ENCODE peak calls at places on chromosome 22, in nine cellular contexts. One of them, this sample, is unnamed.

GRCh38 chr22:47150426-47150825 is 388.0 kb downstream of the TBC1D22A start:
- DNase-seq in psoas muscle: no peak
- DNase-seq in GM23338: no peak
- DNase-seq in GM12878: no peak
- DNase-seq in mammary epithelial cell: no peak
- DNase-seq in SK-N-SH: no peak
- DNase-seq in PC-3: no peak
- DNase-seq in sigmoid colon: no peak
- DNase-seq in brain microvascular endothelial cell: no peak
- DNase-seq in this sample: no peak

GRCh38 chr22:24427500-24428164 is at the start of gene ADORA2A:
- DNase-seq in psoas muscle: no peak
- DNase-seq in GM23338: peak
- DNase-seq in GM12878: peak
- DNase-seq in mammary epithelial cell: no peak
- DNase-seq in SK-N-SH: peak
- DNase-seq in PC-3: no peak
- DNase-seq in sigmoid colon: no peak
- DNase-seq in brain microvascular endothelial cell: no peak
- DNase-seq in this sample: no peak

GRCh38 chr22:29480512-29481264 is 670 bp downstream of the NEFH start:
- DNase-seq in psoas muscle: peak
- DNase-seq in GM23338: peak
- DNase-seq in GM12878: peak
- DNase-seq in mammary epithelial cell: peak
- DNase-seq in SK-N-SH: peak
- DNase-seq in PC-3: no peak
- DNase-seq in sigmoid colon: no peak
- DNase-seq in brain microvascular endothelial cell: no peak
- DNase-seq in this sample: peak

GRCh38 chr22:21718492-21718891 is 17.1 kb downstream of the YPEL1 start:
- DNase-seq in psoas muscle: no peak
- DNase-seq in GM23338: no peak
- DNase-seq in GM12878: no peak
- DNase-seq in mammary epithelial cell: no peak
- DNase-seq in SK-N-SH: no peak
- DNase-seq in PC-3: peak
- DNase-seq in sigmoid colon: no peak
- DNase-seq in brain microvascular endothelial cell: no peak
- DNase-seq in this sample: no peak

GRCh38 chr22:25573822-25574221 is 9.3 kb downstream of the GRK3 start:
- DNase-seq in psoas muscle: no peak
- DNase-seq in GM23338: no peak
- DNase-seq in GM12878: no peak
- DNase-seq in mammary epithelial cell: no peak
- DNase-seq in SK-N-SH: no peak
- DNase-seq in PC-3: no peak
- DNase-seq in sigmoid colon: no peak
- DNase-seq in brain microvascular endothelial cell: no peak
- DNase-seq in this sample: no peak

GRCh38 chr22:32050678-32051515 is 7.8 kb downstream of the SLC5A1 start:
- DNase-seq in psoas muscle: peak
- DNase-seq in GM23338: peak
- DNase-seq in GM12878: peak
- DNase-seq in mammary epithelial cell: peak
- DNase-seq in SK-N-SH: no peak
- DNase-seq in PC-3: peak
- DNase-seq in sigmoid colon: no peak
- DNase-seq in brain microvascular endothelial cell: peak
- DNase-seq in this sample: peak

GRCh38 chr22:19882446-19883381 is 28.0 kb upstream of the GNB1L start:
- DNase-seq in psoas muscle: no peak
- DNase-seq in GM23338: no peak
- DNase-seq in GM12878: no peak
- DNase-seq in mammary epithelial cell: no peak
- DNase-seq in SK-N-SH: peak
- DNase-seq in PC-3: no peak
- DNase-seq in sigmoid colon: peak
- DNase-seq in brain microvascular endothelial cell: no peak
- DNase-seq in this sample: no peak

GRCh38 chr22:32660292-32660691 is 141.2 kb upstream of the TIMP3 start:
- DNase-seq in psoas muscle: peak
- DNase-seq in GM23338: peak
- DNase-seq in GM12878: no peak
- DNase-seq in mammary epithelial cell: peak
- DNase-seq in SK-N-SH: peak
- DNase-seq in PC-3: peak
- DNase-seq in sigmoid colon: peak
- DNase-seq in brain microvascular endothelial cell: peak
- DNase-seq in this sample: peak

GRCh38 chr22:21942407-21942895 is 10.2 kb downstream of the PPM1F start:
- DNase-seq in psoas muscle: peak
- DNase-seq in GM23338: no peak
- DNase-seq in GM12878: no peak
- DNase-seq in mammary epithelial cell: peak
- DNase-seq in SK-N-SH: no peak
- DNase-seq in PC-3: peak
- DNase-seq in sigmoid colon: peak
- DNase-seq in brain microvascular endothelial cell: peak
- DNase-seq in this sample: peak

GRCh38 chr22:22552630-22553029 is 6.4 kb downstream of the PRAME start:
- DNase-seq in psoas muscle: no peak
- DNase-seq in GM23338: peak
- DNase-seq in GM12878: no peak
- DNase-seq in mammary epithelial cell: no peak
- DNase-seq in SK-N-SH: peak
- DNase-seq in PC-3: no peak
- DNase-seq in sigmoid colon: no peak
- DNase-seq in brain microvascular endothelial cell: no peak
- DNase-seq in this sample: no peak

GRCh38 chr22:50085211-50085999 is at the start of gene MLC1:
- DNase-seq in psoas muscle: no peak
- DNase-seq in GM23338: no peak
- DNase-seq in GM12878: no peak
- DNase-seq in mammary epithelial cell: no peak
- DNase-seq in SK-N-SH: no peak
- DNase-seq in PC-3: no peak
- DNase-seq in sigmoid colon: no peak
- DNase-seq in brain microvascular endothelial cell: no peak
- DNase-seq in this sample: no peak

GRCh38 chr22:50252081-50253045 is 1.3 kb upstream of the HDAC10 start:
- DNase-seq in psoas muscle: peak
- DNase-seq in GM23338: peak
- DNase-seq in GM12878: no peak
- DNase-seq in mammary epithelial cell: peak
- DNase-seq in SK-N-SH: peak
- DNase-seq in PC-3: peak
- DNase-seq in sigmoid colon: peak
- DNase-seq in brain microvascular endothelial cell: peak
- DNase-seq in this sample: no peak

GRCh38 chr22:21677606-21678443 is 12.0 kb downstream of the PPIL2 start:
- DNase-seq in psoas muscle: no peak
- DNase-seq in GM23338: no peak
- DNase-seq in GM12878: no peak
- DNase-seq in mammary epithelial cell: no peak
- DNase-seq in SK-N-SH: no peak
- DNase-seq in PC-3: no peak
- DNase-seq in sigmoid colon: no peak
- DNase-seq in brain microvascular endothelial cell: no peak
- DNase-seq in this sample: no peak

GRCh38 chr22:50191041-50191740 is 5.5 kb downstream of the TRABD start:
- DNase-seq in psoas muscle: peak
- DNase-seq in GM23338: no peak
- DNase-seq in GM12878: peak
- DNase-seq in mammary epithelial cell: no peak
- DNase-seq in SK-N-SH: peak
- DNase-seq in PC-3: no peak
- DNase-seq in sigmoid colon: no peak
- DNase-seq in brain microvascular endothelial cell: no peak
- DNase-seq in this sample: no peak

GRCh38 chr22:30763815-30764686 is 69.4 kb downstream of the OSBP2 start:
- DNase-seq in psoas muscle: peak
- DNase-seq in GM23338: peak
- DNase-seq in GM12878: no peak
- DNase-seq in mammary epithelial cell: peak
- DNase-seq in SK-N-SH: peak
- DNase-seq in PC-3: peak
- DNase-seq in sigmoid colon: no peak
- DNase-seq in brain microvascular endothelial cell: peak
- DNase-seq in this sample: peak

GRCh38 chr22:19090586-19091127 is 31.6 kb downstream of the DGCR2 start:
- DNase-seq in psoas muscle: no peak
- DNase-seq in GM23338: no peak
- DNase-seq in GM12878: no peak
- DNase-seq in mammary epithelial cell: no peak
- DNase-seq in SK-N-SH: no peak
- DNase-seq in PC-3: no peak
- DNase-seq in sigmoid colon: no peak
- DNase-seq in brain microvascular endothelial cell: no peak
- DNase-seq in this sample: no peak

GRCh38 chr22:24938741-24939341 is 7.7 kb downstream of the LHFPL7 start:
- DNase-seq in psoas muscle: no peak
- DNase-seq in GM23338: peak
- DNase-seq in GM12878: no peak
- DNase-seq in mammary epithelial cell: peak
- DNase-seq in SK-N-SH: peak
- DNase-seq in PC-3: peak
- DNase-seq in sigmoid colon: no peak
- DNase-seq in brain microvascular endothelial cell: no peak
- DNase-seq in this sample: peak

GRCh38 chr22:25553131-25553530 is 11.3 kb upstream of the GRK3 start:
- DNase-seq in psoas muscle: no peak
- DNase-seq in GM23338: no peak
- DNase-seq in GM12878: no peak
- DNase-seq in mammary epithelial cell: no peak
- DNase-seq in SK-N-SH: no peak
- DNase-seq in PC-3: no peak
- DNase-seq in sigmoid colon: no peak
- DNase-seq in brain microvascular endothelial cell: no peak
- DNase-seq in this sample: no peak

GRCh38 chr22:31155425-31155824 is 4.6 kb upstream of the RNF185 start:
- DNase-seq in psoas muscle: no peak
- DNase-seq in GM23338: no peak
- DNase-seq in GM12878: no peak
- DNase-seq in mammary epithelial cell: no peak
- DNase-seq in SK-N-SH: no peak
- DNase-seq in PC-3: no peak
- DNase-seq in sigmoid colon: no peak
- DNase-seq in brain microvascular endothelial cell: no peak
- DNase-seq in this sample: no peak

GRCh38 chr22:30881361-30882180 is 87.0 kb downstream of the MORC2 start:
- DNase-seq in psoas muscle: no peak
- DNase-seq in GM23338: peak
- DNase-seq in GM12878: no peak
- DNase-seq in mammary epithelial cell: no peak
- DNase-seq in SK-N-SH: peak
- DNase-seq in PC-3: no peak
- DNase-seq in sigmoid colon: no peak
- DNase-seq in brain microvascular endothelial cell: no peak
- DNase-seq in this sample: no peak

GRCh38 chr22:38413085-38414008 is 41.7 kb downstream of the KCNJ4 start:
- DNase-seq in psoas muscle: no peak
- DNase-seq in GM23338: no peak
- DNase-seq in GM12878: no peak
- DNase-seq in mammary epithelial cell: no peak
- DNase-seq in SK-N-SH: no peak
- DNase-seq in PC-3: no peak
- DNase-seq in sigmoid colon: peak
- DNase-seq in brain microvascular endothelial cell: no peak
- DNase-seq in this sample: no peak
- TF ChIP-seq CTCF in psoas muscle: no peak
- TF ChIP-seq CTCF in GM23338: no peak
- TF ChIP-seq CTCF in GM12878: no peak
- TF ChIP-seq CTCF in mammary epithelial cell: no peak
- TF ChIP-seq CTCF in SK-N-SH: no peak
- TF ChIP-seq CTCF in PC-3: peak
- TF ChIP-seq CTCF in sigmoid colon: peak
- TF ChIP-seq CTCF in brain microvascular endothelial cell: no peak
- TF ChIP-seq CTCF in this sample: no peak

GRCh38 chr22:48765595-48765994 is 1062.1 kb downstream of the BRD1 start:
- DNase-seq in psoas muscle: no peak
- DNase-seq in GM23338: no peak
- DNase-seq in GM12878: no peak
- DNase-seq in mammary epithelial cell: no peak
- DNase-seq in SK-N-SH: no peak
- DNase-seq in PC-3: no peak
- DNase-seq in sigmoid colon: no peak
- DNase-seq in brain microvascular endothelial cell: no peak
- DNase-seq in this sample: no peak
- H3K4me3 ChIP-seq in psoas muscle: no peak
- H3K4me3 ChIP-seq in GM23338: no peak
- H3K4me3 ChIP-seq in GM12878: no peak
- H3K4me3 ChIP-seq in mammary epithelial cell: no peak
- H3K4me3 ChIP-seq in SK-N-SH: no peak
- H3K4me3 ChIP-seq in PC-3: no peak
- H3K4me3 ChIP-seq in sigmoid colon: no peak
- H3K4me3 ChIP-seq in brain microvascular endothelial cell: no peak
- H3K4me3 ChIP-seq in this sample: no peak

DNA sequence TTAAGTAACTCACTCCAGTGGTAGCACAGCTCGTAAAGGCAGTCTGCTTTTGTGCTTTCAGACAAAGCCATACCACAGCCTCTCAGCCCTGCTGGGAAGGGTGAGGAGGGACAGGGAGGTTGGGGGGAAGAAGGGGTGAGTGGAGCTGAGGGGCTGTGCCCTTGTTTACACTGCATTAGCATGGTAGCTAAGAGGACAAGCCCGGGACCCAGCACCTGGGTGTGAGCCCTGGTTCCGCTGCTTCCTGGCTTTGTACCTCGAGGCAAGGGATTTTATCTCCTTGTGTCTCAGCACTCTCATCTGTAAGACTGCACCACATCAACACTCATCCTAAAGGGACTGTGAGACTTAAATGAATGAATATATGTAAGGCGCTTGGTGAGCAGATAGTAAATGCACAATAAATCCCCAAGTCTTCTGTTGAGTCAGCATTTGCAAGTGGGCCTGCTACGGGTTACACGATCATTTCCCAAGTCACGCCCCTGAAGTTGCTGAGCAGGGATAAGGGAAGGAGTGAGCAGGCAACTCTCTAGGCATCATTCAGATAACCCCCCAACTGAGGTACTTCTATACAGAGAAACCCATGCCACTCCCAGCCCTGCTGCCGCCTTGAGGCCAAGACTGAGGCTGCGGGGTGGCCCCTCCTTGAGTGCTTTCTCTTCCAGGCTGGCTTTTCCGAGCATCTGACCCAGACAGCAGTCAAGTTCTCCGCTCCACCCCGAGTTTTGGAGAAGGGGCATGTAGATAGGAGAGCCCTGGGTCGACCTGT is 7.5 kb downstream of the RASD2 start:
- DNase-seq in psoas muscle: no peak
- DNase-seq in GM23338: peak
- DNase-seq in GM12878: no peak
- DNase-seq in mammary epithelial cell: no peak
- DNase-seq in SK-N-SH: no peak
- DNase-seq in PC-3: no peak
- DNase-seq in sigmoid colon: no peak
- DNase-seq in brain microvascular endothelial cell: no peak
- DNase-seq in this sample: no peak
- TF ChIP-seq CTCF in psoas muscle: no peak
- TF ChIP-seq CTCF in GM23338: peak
- TF ChIP-seq CTCF in GM12878: peak
- TF ChIP-seq CTCF in mammary epithelial cell: no peak
- TF ChIP-seq CTCF in SK-N-SH: peak
- TF ChIP-seq CTCF in PC-3: peak
- TF ChIP-seq CTCF in sigmoid colon: no peak
- TF ChIP-seq CTCF in brain microvascular endothelial cell: peak
- TF ChIP-seq CTCF in this sample: peak

GRCh38 chr22:27760474-27760873 is 41.1 kb downstream of the MN1 start:
- DNase-seq in psoas muscle: no peak
- DNase-seq in GM23338: no peak
- DNase-seq in GM12878: no peak
- DNase-seq in mammary epithelial cell: no peak
- DNase-seq in SK-N-SH: no peak
- DNase-seq in PC-3: no peak
- DNase-seq in sigmoid colon: no peak
- DNase-seq in brain microvascular endothelial cell: no peak
- DNase-seq in this sample: no peak
- H3K4me3 ChIP-seq in psoas muscle: no peak
- H3K4me3 ChIP-seq in GM23338: no peak
- H3K4me3 ChIP-seq in GM12878: no peak
- H3K4me3 ChIP-seq in mammary epithelial cell: no peak
- H3K4me3 ChIP-seq in SK-N-SH: no peak
- H3K4me3 ChIP-seq in PC-3: no peak
- H3K4me3 ChIP-seq in sigmoid colon: no peak
- H3K4me3 ChIP-seq in brain microvascular endothelial cell: no peak
- H3K4me3 ChIP-seq in this sample: no peak